ENCODE peak calls at places on chromosomes 13 and 19, in seven cellular contexts. Z is renal cortical epithelial cell, B is K562, Q is cerebellar nuclear complex, W is choroid plexus epithelial cell, M is progenitor cell of endocrine pancreas, T is anterior cingulate cortex. G is an unnamed sample.
A peak's percentile ranks its signal among the peaks of the same experiment; 100 is the strongest.

GRCh38 chr13:76711515-76712182 is 174.6 kb downstream of the KCTD12 start:
- DNase-seq in B (no peak), Z (peak; percentile 44), Q (no peak), W (peak; percentile 96), M (no peak), T (no peak), G (peak; percentile 14)

GRCh38 chr19:1491849-1492170 is 829 bp downstream of the REEP6 start:
- DNase-seq in T (no peak), M (no peak), W (no peak), B (no peak), Z (no peak), Q (no peak), G (no peak)

GRCh38 chr19:5563941-5564612 is 3.7 kb downstream of the TINCR start:
- DNase-seq in Q (no peak), M (no peak), Z (peak; percentile 47), W (peak; percentile 43), T (no peak), B (no peak), G (no peak)

GRCh38 chr19:37306383-37306963 is 64.4 kb upstream of the ZNF527 start:
- DNase-seq in M (no peak), Q (no peak), T (no peak), Z (no peak), B (no peak), W (no peak), G (no peak)

GRCh38 chr19:39409886-39410619 is 2.4 kb upstream of the PLEKHG2 start:
- DNase-seq in T (no peak), B (peak; percentile 68), Z (peak; percentile 59), Q (no peak), M (no peak), W (no peak), G (no peak)

GRCh38 chr19:6489278-6490061 is 7.9 kb upstream of the DENND1C start:
- DNase-seq in B (no peak), M (no peak), Z (no peak), Q (no peak), W (no peak), T (no peak), G (no peak)

GRCh38 chr13:110723598-110723997 is 10.1 kb downstream of the ING1 start:
- DNase-seq in W (no peak), Q (no peak), Z (no peak), M (no peak), B (no peak), T (no peak), G (no peak)

GRCh38 chr13:98873377-98874028 is 104.4 kb downstream of the DOCK9 start:
- DNase-seq in M (no peak), W (no peak), Q (no peak), Z (no peak), T (no peak), B (no peak), G (no peak)

GRCh38 chr19:4014541-4015491 is 7.3 kb downstream of the PIAS4 start:
- DNase-seq in Q (no peak), W (no peak), Z (no peak), M (no peak), T (no peak), B (peak; percentile 36), G (no peak)

GRCh38 chr13:77544365-77544764 is 8.9 kb downstream of the SCEL start:
- DNase-seq in M (no peak), T (no peak), Q (no peak), Z (peak; percentile 65), W (peak; percentile 72), B (no peak), G (peak; percentile 0)

GRCh38 chr19:10718205-10719196 is 622 bp downstream of the DNM2 start:
- DNase-seq in Z (no peak), B (peak; percentile 50), M (peak; percentile 28), T (peak; percentile 54), W (peak; percentile 51), Q (peak; percentile 37), G (no peak)

GRCh38 chr13:79496188-79496587 is 15.2 kb downstream of the NDFIP2 start:
- DNase-seq in T (no peak), Q (no peak), Z (no peak), W (no peak), M (no peak), B (no peak), G (no peak)

GRCh38 chr13:85864963-85865530 is 65.8 kb upstream of the SLITRK6 start:
- DNase-seq in T (no peak), B (no peak), M (no peak), Q (no peak), Z (peak; percentile 10), W (peak; percentile 66), G (no peak)

GRCh38 chr19:48498922-48499321 is 12.7 kb downstream of the LMTK3 start:
- DNase-seq in W (no peak), Q (no peak), B (no peak), T (no peak), M (no peak), Z (no peak), G (no peak)